ENCODE peak calls at places on chromosomes 4 and X, in seven cellular contexts. Q, Y, U, R, X, K and I are unnamed samples.

GRCh38 chr4:108861339-108861738 is 98.5 kb upstream of the ETNPPL start:
- DNase-seq in Q (no peak), Y (peak), U (no peak), R (no peak), X (peak), K (no peak), I (no peak)

GRCh38 chr4:5381981-5382441 is 326.3 kb downstream of the EVC2 start:
- DNase-seq in Q (no peak), Y (no peak), U (no peak), R (no peak), X (no peak), K (no peak), I (no peak)

GRCh38 chr4:155403886-155404285 is 27.1 kb upstream of the MAP9 start:
- DNase-seq in Q (no peak), Y (no peak), U (no peak), R (no peak), X (no peak), K (no peak), I (no peak)

GRCh38 chr4:37604464-37604863 is 81.7 kb downstream of the RELL1 start:
- DNase-seq in Q (no peak), Y (no peak), U (no peak), R (peak), X (no peak), K (no peak), I (no peak)

GRCh38 chr4:184215709-184216328 is 1.9 kb downstream of the ENPP6 start:
- DNase-seq in Q (no peak), Y (no peak), U (no peak), R (no peak), X (no peak), K (no peak), I (no peak)

GRCh38 chr4:124322234-124322831 is 390.2 kb downstream of the ANKRD50 start:
- DNase-seq in Q (no peak), Y (no peak), U (no peak), R (no peak), X (no peak), K (no peak), I (peak)

GRCh38 chr4:76235407-76235806 is 16.1 kb upstream of the FAM47E start:
- DNase-seq in Q (no peak), Y (no peak), U (no peak), R (no peak), X (no peak), K (no peak), I (no peak)

GRCh38 chr4:11074581-11075241 is 354.0 kb downstream of the HS3ST1 start:
- DNase-seq in Q (no peak), Y (no peak), U (no peak), R (no peak), X (no peak), K (no peak), I (no peak)

GRCh38 chrX:13341491-13342101 is 21.7 kb upstream of the ATXN3L start:
- DNase-seq in Q (no peak), Y (no peak), U (no peak), R (peak), X (no peak), K (no peak), I (no peak)

GRCh38 chr4:25320374-25321172 is 8.0 kb downstream of the ZCCHC4 start:
- DNase-seq in Q (no peak), Y (no peak), U (no peak), R (no peak), X (no peak), K (no peak), I (no peak)

GRCh38 chrX:81957900-81958545 is 756.1 kb downstream of the SH3BGRL start:
- DNase-seq in Q (no peak), Y (peak), U (no peak), R (no peak), X (no peak), K (no peak), I (no peak)